ENCODE peak calls at places on chromosome 13, in five cellular contexts. N, X, T, F and G are unnamed samples.

GRCh38 chr13:85549819-85550218 is 249.4 kb downstream of the SLITRK6 start:
- DNase-seq in N (no peak), X (no peak), F (no peak), T (no peak), G (no peak)

GRCh38 chr13:22107549-22107948 is 436.7 kb downstream of the FGF9 start:
- DNase-seq in N (no peak), T (no peak), X (no peak), F (no peak), G (no peak)

GRCh38 chr13:80577951-80578670 is 237.2 kb upstream of the SPRY2 start:
- DNase-seq in N (no peak), T (no peak), F (peak; percentile 27), X (no peak), G (no peak)

GRCh38 chr13:23450340-23451046 is 17.0 kb upstream of the SACS start:
- DNase-seq in N (no peak), T (peak; percentile 46), X (no peak), F (no peak), G (no peak)

GRCh38 chr13:109869312-109870237 is 83.2 kb upstream of the IRS2 start:
- DNase-seq in X (peak; percentile 81), N (peak; percentile 17), F (no peak), T (peak; percentile 97), G (no peak)

GRCh38 chr13:75685239-75685697 is 49.1 kb downstream of the LMO7 start:
- DNase-seq in T (peak; percentile 79), X (no peak), F (no peak), N (no peak), G (no peak)

GRCh38 chr13:93002071-93002470 is 224.5 kb upstream of the GPC6 start:
- DNase-seq in T (no peak), N (no peak), F (no peak), X (no peak), G (no peak)

GRCh38 chr13:114315074-114315785 is 927 bp downstream of the CHAMP1 start:
- DNase-seq in F (no peak), X (no peak), N (no peak), T (no peak), G (peak; percentile 20)

GRCh38 chr13:50125556-50126377 is 110.5 kb downstream of the KCNRG start:
- DNase-seq in N (peak; percentile 81), F (peak; percentile 96), X (peak; percentile 94), T (peak; percentile 81), G (peak; percentile 96)

GRCh38 chr13:94061316-94061715 is 418.2 kb downstream of the DCT start:
- DNase-seq in X (no peak), N (no peak), F (peak; percentile 6), T (no peak), G (no peak)

GRCh38 chr13:44921931-44922758 is 67.1 kb downstream of the NUFIP1 start:
- DNase-seq in F (peak; percentile 65), T (peak; percentile 5), X (no peak), N (no peak), G (no peak)

GRCh38 chr13:19605161-19605955 is 28.1 kb upstream of the MPHOSPH8 start:
- DNase-seq in X (no peak), N (no peak), F (no peak), T (no peak), G (no peak)

GRCh38 chr13:33050161-33050560 is 33.9 kb downstream of the KL start:
- DNase-seq in X (no peak), T (no peak), F (no peak), N (no peak), G (no peak)